ENCODE peak calls at places on chromosomes 1 and 21, in seven cellular contexts. One of them, this sample, is unnamed.

GRCh38 chr1:25720624-25721023 is 79.4 kb upstream of the SELENON start:
- DNase-seq in HFF-Myc: no peak
- DNase-seq in brain microvascular endothelial cell: no peak
- DNase-seq in cardiac muscle cell: no peak
- DNase-seq in RWPE2: no peak
- DNase-seq in BJ: no peak
- DNase-seq in fibroblast of lung: no peak
- DNase-seq in this sample: no peak

GRCh38 chr21:46322351-46323226 is 1.1 kb downstream of the C21orf58 start:
- DNase-seq in brain microvascular endothelial cell: peak; percentile 42
- DNase-seq in cardiac muscle cell: peak; percentile 21
- DNase-seq in fibroblast of lung: peak; percentile 24
- DNase-seq in HFF-Myc: no peak
- DNase-seq in BJ: no peak
- DNase-seq in RWPE2: no peak
- DNase-seq in this sample: no peak

GRCh38 chr1:218249757-218250156 is 35.3 kb upstream of the RRP15 start:
- DNase-seq in BJ: no peak
- DNase-seq in brain microvascular endothelial cell: no peak
- DNase-seq in HFF-Myc: no peak
- DNase-seq in cardiac muscle cell: no peak
- DNase-seq in fibroblast of lung: no peak
- DNase-seq in RWPE2: no peak
- DNase-seq in this sample: no peak

GRCh38 chr1:157004771-157005170 is 40.8 kb downstream of the ARHGEF11 start:
- DNase-seq in fibroblast of lung: no peak
- DNase-seq in BJ: no peak
- DNase-seq in brain microvascular endothelial cell: no peak
- DNase-seq in cardiac muscle cell: no peak
- DNase-seq in HFF-Myc: peak; percentile 3
- DNase-seq in RWPE2: no peak
- DNase-seq in this sample: no peak

GRCh38 chr1:59029768-59030167 is 245.9 kb upstream of the JUN start:
- DNase-seq in brain microvascular endothelial cell: peak; percentile 60
- DNase-seq in cardiac muscle cell: no peak
- DNase-seq in fibroblast of lung: no peak
- DNase-seq in HFF-Myc: no peak
- DNase-seq in RWPE2: no peak
- DNase-seq in BJ: no peak
- DNase-seq in this sample: no peak

GRCh38 chr1:150813028-150813707 is 5.1 kb upstream of the CTSK start:
- DNase-seq in cardiac muscle cell: peak; percentile 57
- DNase-seq in fibroblast of lung: peak; percentile 72
- DNase-seq in HFF-Myc: peak; percentile 53
- DNase-seq in brain microvascular endothelial cell: peak; percentile 67
- DNase-seq in BJ: no peak
- DNase-seq in RWPE2: peak; percentile 65
- DNase-seq in this sample: peak; percentile 37

GRCh38 chr1:117363591-117364048 is 3.6 kb upstream of the MAN1A2 start:
- DNase-seq in RWPE2: no peak
- DNase-seq in BJ: no peak
- DNase-seq in cardiac muscle cell: no peak
- DNase-seq in fibroblast of lung: no peak
- DNase-seq in brain microvascular endothelial cell: no peak
- DNase-seq in HFF-Myc: no peak
- DNase-seq in this sample: no peak

GRCh38 chr1:161367684-161368398 is at the start of gene CFAP126:
- DNase-seq in RWPE2: no peak
- DNase-seq in brain microvascular endothelial cell: peak; percentile 87
- DNase-seq in cardiac muscle cell: peak; percentile 65
- DNase-seq in HFF-Myc: peak; percentile 32
- DNase-seq in fibroblast of lung: peak; percentile 62
- DNase-seq in BJ: no peak
- DNase-seq in this sample: peak; percentile 62

GRCh38 chr21:42637602-42638041 is 15.8 kb upstream of the PDE9A start:
- DNase-seq in BJ: no peak
- DNase-seq in RWPE2: no peak
- DNase-seq in HFF-Myc: no peak
- DNase-seq in brain microvascular endothelial cell: no peak
- DNase-seq in fibroblast of lung: no peak
- DNase-seq in cardiac muscle cell: no peak
- DNase-seq in this sample: no peak

GRCh38 chr1:197776348-197777082 is 1.2 kb upstream of the DENND1B start:
- DNase-seq in cardiac muscle cell: no peak
- DNase-seq in HFF-Myc: no peak
- DNase-seq in brain microvascular endothelial cell: no peak
- DNase-seq in BJ: peak; percentile 77
- DNase-seq in RWPE2: no peak
- DNase-seq in fibroblast of lung: peak; percentile 64
- DNase-seq in this sample: peak; percentile 85

GRCh38 chr1:32470431-32470830 is 5.6 kb downstream of the ZBTB8B start:
- DNase-seq in RWPE2: no peak
- DNase-seq in cardiac muscle cell: no peak
- DNase-seq in HFF-Myc: no peak
- DNase-seq in brain microvascular endothelial cell: no peak
- DNase-seq in BJ: no peak
- DNase-seq in fibroblast of lung: peak; percentile 25
- DNase-seq in this sample: no peak

GRCh38 chr1:233520510-233521191 is 93.3 kb upstream of the KCNK1 start:
- DNase-seq in RWPE2: peak; percentile 69
- DNase-seq in fibroblast of lung: no peak
- DNase-seq in BJ: no peak
- DNase-seq in cardiac muscle cell: no peak
- DNase-seq in HFF-Myc: no peak
- DNase-seq in brain microvascular endothelial cell: no peak
- DNase-seq in this sample: no peak

GRCh38 chr1:87367549-87367948 is 38.9 kb downstream of the LMO4 start:
- DNase-seq in brain microvascular endothelial cell: no peak
- DNase-seq in RWPE2: no peak
- DNase-seq in cardiac muscle cell: no peak
- DNase-seq in HFF-Myc: no peak
- DNase-seq in BJ: no peak
- DNase-seq in fibroblast of lung: no peak
- DNase-seq in this sample: no peak

GRCh38 chr1:181061891-181062777 is 26.4 kb upstream of the IER5 start:
- DNase-seq in HFF-Myc: no peak
- DNase-seq in cardiac muscle cell: no peak
- DNase-seq in brain microvascular endothelial cell: no peak
- DNase-seq in RWPE2: no peak
- DNase-seq in BJ: no peak
- DNase-seq in fibroblast of lung: no peak
- DNase-seq in this sample: no peak

GRCh38 chr1:58548381-58548780 is 1.9 kb upstream of the OMA1 start:
- DNase-seq in brain microvascular endothelial cell: no peak
- DNase-seq in fibroblast of lung: no peak
- DNase-seq in HFF-Myc: no peak
- DNase-seq in BJ: no peak
- DNase-seq in RWPE2: no peak
- DNase-seq in cardiac muscle cell: no peak
- DNase-seq in this sample: no peak

GRCh38 chr1:195733408-195733807 is 874.8 kb downstream of the KCNT2 start:
- DNase-seq in brain microvascular endothelial cell: no peak
- DNase-seq in BJ: no peak
- DNase-seq in HFF-Myc: no peak
- DNase-seq in fibroblast of lung: no peak
- DNase-seq in cardiac muscle cell: no peak
- DNase-seq in RWPE2: no peak
- DNase-seq in this sample: no peak
- TF ChIP-seq CTCF in brain microvascular endothelial cell: no peak
- TF ChIP-seq CTCF in BJ: no peak
- TF ChIP-seq CTCF in HFF-Myc: no peak
- TF ChIP-seq CTCF in fibroblast of lung: no peak
- TF ChIP-seq CTCF in cardiac muscle cell: no peak
- TF ChIP-seq CTCF in RWPE2: no peak
- TF ChIP-seq CTCF in this sample: no peak

DNA sequence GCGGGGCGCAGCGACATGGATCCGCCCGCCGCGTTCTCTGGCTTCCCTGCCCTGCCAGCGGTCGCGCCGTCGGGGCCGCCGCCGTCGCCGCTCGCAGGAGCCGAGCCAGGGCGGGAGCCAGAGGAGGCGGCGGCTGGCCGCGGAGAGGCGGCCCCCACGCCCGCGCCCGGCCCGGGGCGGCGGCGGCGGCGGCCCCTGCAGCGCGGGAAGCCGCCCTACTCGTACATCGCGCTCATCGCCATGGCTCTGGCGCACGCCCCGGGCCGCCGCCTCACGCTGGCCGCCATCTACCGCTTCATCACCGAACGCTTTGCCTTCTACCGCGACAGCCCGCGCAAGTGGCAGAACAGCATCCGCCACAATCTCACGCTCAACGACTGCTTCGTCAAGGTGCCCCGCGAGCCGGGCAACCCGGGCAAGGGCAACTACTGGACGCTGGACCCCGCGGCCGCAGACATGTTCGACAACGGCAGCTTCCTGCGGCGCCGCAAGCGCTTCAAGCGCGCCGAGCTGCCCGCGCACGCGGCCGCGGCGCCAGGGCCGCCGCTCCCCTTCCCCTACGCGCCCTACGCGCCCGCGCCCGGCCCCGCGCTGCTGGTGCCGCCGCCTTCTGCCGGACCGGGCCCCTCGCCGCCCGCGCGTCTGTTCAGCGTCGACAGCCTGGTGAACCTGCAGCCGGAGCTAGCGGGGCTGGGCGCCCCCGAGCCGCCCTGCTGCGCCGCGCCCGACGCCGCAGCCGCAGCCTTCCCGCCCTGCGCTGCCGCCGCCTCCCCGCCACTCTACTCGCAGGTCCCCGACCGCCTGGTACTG is 439 bp downstream of the FOXE3 start:
- DNase-seq in BJ: no peak
- DNase-seq in HFF-Myc: no peak
- DNase-seq in fibroblast of lung: no peak
- DNase-seq in cardiac muscle cell: no peak
- DNase-seq in brain microvascular endothelial cell: no peak
- DNase-seq in RWPE2: no peak
- DNase-seq in this sample: no peak
- H3K4me3 ChIP-seq in BJ: peak overlapping the region; percentile 40
- H3K4me3 ChIP-seq in HFF-Myc: no peak overlapping the region
- H3K4me3 ChIP-seq in fibroblast of lung: no peak overlapping the region
- H3K4me3 ChIP-seq in cardiac muscle cell: peak overlapping the region; percentile 23
- H3K4me3 ChIP-seq in brain microvascular endothelial cell: peak overlapping the region; percentile 27
- H3K4me3 ChIP-seq in RWPE2: peak overlapping the region; percentile 20
- H3K4me3 ChIP-seq in this sample: peak overlapping the region; percentile 10

GRCh38 chr1:63005812-63006211 is 221.9 kb downstream of the ATG4C start:
- DNase-seq in cardiac muscle cell: no peak
- DNase-seq in BJ: no peak
- DNase-seq in brain microvascular endothelial cell: no peak
- DNase-seq in HFF-Myc: no peak
- DNase-seq in fibroblast of lung: no peak
- DNase-seq in RWPE2: no peak
- DNase-seq in this sample: no peak

GRCh38 chr1:63000508-63000907 is 216.6 kb downstream of the ATG4C start:
- DNase-seq in BJ: no peak
- DNase-seq in brain microvascular endothelial cell: no peak
- DNase-seq in HFF-Myc: no peak
- DNase-seq in fibroblast of lung: no peak
- DNase-seq in RWPE2: no peak
- DNase-seq in cardiac muscle cell: no peak
- DNase-seq in this sample: no peak

DNA sequence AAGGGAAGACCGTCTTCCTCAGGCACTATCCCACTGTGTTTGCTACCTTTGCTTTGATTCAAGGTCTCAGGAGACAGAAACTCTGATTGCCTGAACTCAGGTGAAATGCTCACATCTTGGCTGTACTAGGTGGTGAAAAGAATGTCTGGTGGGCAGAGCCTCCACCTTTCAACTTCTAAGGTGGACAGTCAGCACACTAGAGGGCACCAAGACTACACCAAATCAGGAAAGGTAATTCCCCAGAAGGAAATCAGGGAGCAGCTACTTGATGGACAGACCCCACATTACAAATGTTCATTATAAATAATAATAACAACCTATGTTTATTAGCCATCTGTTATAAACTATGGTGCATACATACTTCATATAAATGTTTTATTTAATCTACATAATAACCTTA is 220.9 kb downstream of the ATG4C start:
- DNase-seq in cardiac muscle cell: peak; percentile 39
- DNase-seq in fibroblast of lung: peak; percentile 4
- DNase-seq in brain microvascular endothelial cell: peak; percentile 18
- DNase-seq in RWPE2: no peak
- DNase-seq in BJ: no peak
- DNase-seq in HFF-Myc: no peak
- DNase-seq in this sample: peak; percentile 22
- TF ChIP-seq CTCF in cardiac muscle cell: peak; percentile 46
- TF ChIP-seq CTCF in fibroblast of lung: peak; percentile 21
- TF ChIP-seq CTCF in brain microvascular endothelial cell: peak; percentile 66
- TF ChIP-seq CTCF in RWPE2: no peak
- TF ChIP-seq CTCF in BJ: no peak
- TF ChIP-seq CTCF in HFF-Myc: no peak
- TF ChIP-seq CTCF in this sample: peak; percentile 55

GRCh38 chr21:14533555-14534400 is 12.3 kb downstream of the SAMSN1 start:
- DNase-seq in HFF-Myc: no peak
- DNase-seq in BJ: no peak
- DNase-seq in cardiac muscle cell: no peak
- DNase-seq in RWPE2: no peak
- DNase-seq in fibroblast of lung: peak; percentile 29
- DNase-seq in brain microvascular endothelial cell: peak; percentile 43
- DNase-seq in this sample: peak; percentile 23
- H3K4me3 ChIP-seq in HFF-Myc: no peak overlapping the region
- H3K4me3 ChIP-seq in BJ: no peak overlapping the region
- H3K4me3 ChIP-seq in cardiac muscle cell: no peak overlapping the region
- H3K4me3 ChIP-seq in RWPE2: no peak overlapping the region
- H3K4me3 ChIP-seq in fibroblast of lung: no peak overlapping the region
- H3K4me3 ChIP-seq in brain microvascular endothelial cell: no peak overlapping the region
- H3K4me3 ChIP-seq in this sample: no peak overlapping the region

This sample was measured in astrocyte of the cerebellum.